ENCODE peak calls at places on chromosome 9, in eight cellular contexts. M is endothelial cell of umbilical vein; Q is astrocyte; X is CD8-positive, alpha-beta T cell; O is mammary epithelial cell; I is psoas muscle; W is BE2C; Y is HepG2. K is an unnamed sample.

GRCh38 chr9:90641868-90642558 is 611 bp downstream of the DIRAS2 start:
- DNase-seq in M (no peak), Q (no peak), X (no peak), O (no peak), I (no peak), W (no peak), Y (no peak), K (no peak)

GRCh38 chr9:17614929-17615328 is 36.1 kb downstream of the SH3GL2 start:
- DNase-seq in M (no peak), Q (no peak), X (no peak), O (no peak), I (no peak), W (no peak), Y (no peak), K (no peak)

GRCh38 chr9:83182071-83182470 is 119.1 kb upstream of the RASEF start:
- DNase-seq in M (no peak), Q (no peak), X (no peak), O (no peak), I (no peak), W (no peak), Y (peak; percentile 6), K (no peak)

GRCh38 chr9:32571969-32572899 is 725 bp downstream of the NDUFB6 start:
- DNase-seq in M (peak; percentile 88), Q (peak; percentile 68), X (peak; percentile 49), O (peak; percentile 76), I (no peak), W (peak; percentile 77), Y (peak; percentile 83), K (peak; percentile 90)

GRCh38 chr9:107246259-107247254 is 36.5 kb upstream of the RAD23B start:
- DNase-seq in M (no peak), Q (no peak), X (no peak), O (no peak), I (no peak), W (peak; percentile 59), Y (no peak), K (no peak)

GRCh38 chr9:131398204-131398603 is 4.3 kb downstream of the PRRC2B start:
- DNase-seq in M (peak; percentile 49), Q (peak; percentile 64), X (peak; percentile 34), O (peak; percentile 68), I (no peak), W (no peak), Y (no peak), K (no peak)

GRCh38 chr9:72633966-72634365 is 112.6 kb downstream of the TMC1 start:
- DNase-seq in M (no peak), Q (peak; percentile 75), X (no peak), O (peak; percentile 87), I (no peak), W (no peak), Y (no peak), K (peak; percentile 60)

GRCh38 chr9:111038336-111039202 is at the start of gene LPAR1:
- DNase-seq in M (no peak), Q (peak; percentile 47), X (no peak), O (peak; percentile 64), I (peak; percentile 82), W (peak; percentile 64), Y (no peak), K (peak; percentile 84)

GRCh38 chr9:70083429-70083828 is 39.8 kb downstream of the MAMDC2 start:
- DNase-seq in M (no peak), Q (peak; percentile 40), X (no peak), O (peak; percentile 35), I (no peak), W (no peak), Y (no peak), K (no peak)

GRCh38 chr9:133982971-133983720 is 9.0 kb downstream of the VAV2 start:
- DNase-seq in M (no peak), Q (no peak), X (no peak), O (no peak), I (peak; percentile 44), W (no peak), Y (no peak), K (no peak)

GRCh38 chr9:967436-967835 is 9.0 kb upstream of the DMRT3 start:
- DNase-seq in M (no peak), Q (no peak), X (no peak), O (no peak), I (no peak), W (no peak), Y (no peak), K (no peak)

GRCh38 chr9:93049491-93049890 is 9.0 kb upstream of the SUSD3 start:
- DNase-seq in M (no peak), Q (no peak), X (no peak), O (no peak), I (peak; percentile 12), W (no peak), Y (no peak), K (no peak)

GRCh38 chr9:112094948-112095779 is 79.9 kb downstream of the SUSD1 start:
- DNase-seq in M (peak; percentile 13), Q (no peak), X (no peak), O (no peak), I (no peak), W (no peak), Y (no peak), K (no peak)
- H3K4me3 ChIP-seq in M (no peak overlapping the region), Q (no peak overlapping the region), X (no peak overlapping the region), O (no peak overlapping the region), I (no peak overlapping the region), W (no peak overlapping the region), Y (no peak overlapping the region), K (no peak overlapping the region)

GRCh38 chr9:103522409-103522808 is 527.3 kb downstream of the CYLC2 start:
- DNase-seq in M (no peak), Q (no peak), X (no peak), O (no peak), I (no peak), W (no peak), Y (no peak), K (no peak)
- H3K9me3 ChIP-seq in M (peaks cover 2% of the 10 kb centered on the region), Q (no peaks in the 10 kb centered on the region), X (no peaks in the 10 kb centered on the region), O (no peaks in the 10 kb centered on the region), I (no peaks in the 10 kb centered on the region), W (no peaks in the 10 kb centered on the region), Y (no peaks in the 10 kb centered on the region), K (no peaks in the 10 kb centered on the region)

GRCh38 chr9:98101868-98102273 is 17.2 kb downstream of the TRIM14 start:
- DNase-seq in M (no peak), Q (peak; percentile 14), X (peak; percentile 64), O (no peak), I (no peak), W (no peak), Y (no peak), K (no peak)

GRCh38 chr9:98099346-98099745 is 19.7 kb downstream of the TRIM14 start:
- DNase-seq in M (no peak), Q (no peak), X (no peak), O (no peak), I (no peak), W (no peak), Y (no peak), K (no peak)

GRCh38 chr9:98099898-98100297 is 19.1 kb downstream of the TRIM14 start:
- DNase-seq in M (no peak), Q (no peak), X (no peak), O (peak; percentile 30), I (no peak), W (no peak), Y (no peak), K (no peak)

GRCh38 chr9:98104445-98104881 is 14.6 kb downstream of the TRIM14 start:
- DNase-seq in M (no peak), Q (no peak), X (no peak), O (no peak), I (no peak), W (no peak), Y (no peak), K (no peak)

DNA sequence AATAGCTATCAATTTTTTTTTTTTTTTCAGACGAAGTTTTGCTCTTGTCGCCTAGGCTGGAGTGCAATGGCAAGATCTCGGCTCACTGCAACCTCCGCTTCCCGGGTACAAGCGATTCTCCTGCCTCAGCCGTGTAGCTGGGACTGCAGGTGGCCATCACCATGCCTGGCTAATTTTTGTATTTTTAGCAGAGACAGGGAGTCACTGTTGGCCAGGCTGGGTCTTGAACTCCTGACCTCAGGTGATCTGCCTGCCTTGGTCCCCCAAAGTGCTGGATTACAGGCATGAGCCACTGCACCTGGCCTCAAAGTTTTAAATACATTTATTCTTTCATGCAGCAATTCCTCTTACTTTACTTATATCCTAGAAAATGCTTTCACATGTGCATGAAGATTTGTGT is 17.6 kb downstream of the TRIM14 start:
- DNase-seq in M (no peak), Q (no peak), X (no peak), O (no peak), I (no peak), W (no peak), Y (no peak), K (no peak)
- H3K4me3 ChIP-seq in M (no peak overlapping the region), Q (no peak overlapping the region), X (no peak overlapping the region), O (no peak overlapping the region), I (no peak overlapping the region), W (no peak overlapping the region), Y (no peak overlapping the region), K (no peak overlapping the region)

DNA sequence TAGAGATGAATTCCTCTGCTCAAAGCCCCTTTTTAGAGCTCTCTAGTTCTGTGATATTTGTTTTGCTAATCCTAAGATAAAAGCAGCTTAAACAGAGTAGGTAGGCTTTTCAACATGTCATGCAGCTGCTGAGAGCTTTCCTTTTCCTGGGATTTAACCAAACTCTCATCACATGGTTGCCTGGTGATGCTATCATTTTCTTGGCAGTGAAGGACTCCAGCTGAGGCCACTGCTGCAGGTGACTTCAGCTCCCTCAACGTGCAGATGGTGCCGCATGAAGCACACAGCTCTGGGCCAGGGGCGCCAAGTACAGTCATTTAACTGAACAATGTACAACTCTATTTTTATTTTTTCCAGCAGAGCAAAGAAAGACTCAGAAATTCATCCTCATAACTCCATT is 42.2 kb downstream of the SECISBP2 start:
- DNase-seq in M (no peak), Q (no peak), X (no peak), O (no peak), I (peak; percentile 62), W (peak; percentile 59), Y (no peak), K (no peak)
- H3K9me3 ChIP-seq in M (no peaks in the 10 kb centered on the region), Q (no peaks in the 10 kb centered on the region), X (no peaks in the 10 kb centered on the region), O (no peaks in the 10 kb centered on the region), I (no peaks in the 10 kb centered on the region), W (no peaks in the 10 kb centered on the region), Y (no peaks in the 10 kb centered on the region), K (no peaks in the 10 kb centered on the region)

DNA sequence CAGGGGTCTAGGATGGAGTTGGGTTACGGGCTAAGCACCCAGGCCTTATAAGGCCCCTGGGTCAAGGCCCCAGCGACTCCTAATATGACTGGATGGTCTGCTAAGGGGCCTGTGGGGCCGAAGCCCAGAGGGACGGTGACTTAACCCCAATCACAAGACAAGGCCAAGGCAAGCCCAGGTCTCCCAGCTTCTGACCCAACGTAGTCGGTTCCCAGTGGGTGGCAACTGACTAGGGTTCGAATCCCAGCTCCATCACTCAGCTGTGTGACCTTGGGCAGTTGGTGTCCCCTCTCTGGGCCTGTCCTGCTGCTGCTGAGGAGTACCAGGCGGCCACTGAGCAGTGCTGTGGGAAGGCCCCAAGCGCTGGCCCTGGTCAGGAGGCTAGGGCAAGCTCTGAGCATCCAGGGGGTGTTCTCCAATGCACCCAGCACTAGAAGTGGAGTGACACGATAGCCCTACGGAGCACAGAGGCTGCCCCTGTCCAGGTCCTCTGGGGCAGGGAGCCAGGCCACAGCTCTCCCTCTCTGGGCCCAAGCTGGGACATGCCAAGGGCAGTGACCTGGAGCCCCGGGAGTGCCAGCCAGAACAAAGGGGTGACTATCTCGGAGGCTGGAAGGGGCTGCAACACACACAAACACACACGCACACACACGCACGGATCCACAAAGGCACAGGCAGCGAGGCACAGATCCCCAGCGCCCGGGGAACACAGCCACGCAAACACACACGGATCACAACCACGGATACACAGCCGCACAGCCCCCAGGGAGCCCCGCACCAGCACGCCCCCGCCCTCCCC is 512 bp downstream of the AK1 start:
- DNase-seq in M (peak; percentile 18), Q (no peak), X (no peak), O (no peak), I (peak; percentile 74), W (no peak), Y (no peak), K (no peak)
- H3K4me3 ChIP-seq in M (peak overlapping the region; percentile 23), Q (peak overlapping the region; percentile 66), X (no peak overlapping the region), O (peak overlapping the region; percentile 44), I (peak overlapping the region; percentile 78), W (peak overlapping the region; percentile 74), Y (peak overlapping the region; percentile 82), K (peak overlapping the region; percentile 85)

K was measured in adipocyte.